ENCODE peak calls at places on chromosomes 16 and 17, in four cellular contexts. A is HCT116, J is K562, E is HepG2. C is an unnamed sample.

GRCh38 chr16:19697756-19698318 is 20.2 kb downstream of the KNOP1 start:
- DNase-seq in E (no peak), A (no peak), J (no peak), C (no peak)

GRCh38 chr16:79301036-79301435 is 299.5 kb downstream of the MAF start:
- DNase-seq in E (no peak), J (no peak), A (no peak), C (no peak)

GRCh38 chr17:50123649-50124349 is 6.2 kb downstream of the SAMD14 start:
- DNase-seq in E (no peak), J (no peak), A (no peak), C (peak; percentile 61)

GRCh38 chr16:89155851-89156739 is 15.5 kb upstream of the CDH15 start:
- DNase-seq in A (no peak), E (no peak), J (no peak), C (no peak)

GRCh38 chr17:75645501-75645888 is 12.3 kb downstream of the SMIM5 start:
- DNase-seq in A (peak; percentile 90), E (no peak), J (no peak), C (peak; percentile 22)

GRCh38 chr16:79269211-79269863 is 331.2 kb downstream of the MAF start:
- DNase-seq in J (no peak), A (no peak), E (no peak), C (no peak)

GRCh38 chr17:12683299-12683698 is 17.6 kb downstream of the MYOCD start:
- DNase-seq in A (no peak), E (no peak), J (no peak), C (no peak)

GRCh38 chr16:337437-337836 is 15.1 kb downstream of the AXIN1 start:
- DNase-seq in E (no peak), A (no peak), J (no peak), C (no peak)

GRCh38 chr16:2288701-2289100 is 20.8 kb upstream of the RNPS1 start:
- DNase-seq in E (no peak), J (no peak), A (no peak), C (no peak)

GRCh38 chr16:75379339-75379738 is 54.0 kb downstream of the CFDP1 start:
- DNase-seq in E (no peak), A (no peak), J (no peak), C (no peak)

GRCh38 chr17:80036715-80037477 is 454 bp downstream of the CCDC40 start:
- DNase-seq in A (no peak), E (peak; percentile 57), J (peak; percentile 47), C (peak; percentile 92)

DNA sequence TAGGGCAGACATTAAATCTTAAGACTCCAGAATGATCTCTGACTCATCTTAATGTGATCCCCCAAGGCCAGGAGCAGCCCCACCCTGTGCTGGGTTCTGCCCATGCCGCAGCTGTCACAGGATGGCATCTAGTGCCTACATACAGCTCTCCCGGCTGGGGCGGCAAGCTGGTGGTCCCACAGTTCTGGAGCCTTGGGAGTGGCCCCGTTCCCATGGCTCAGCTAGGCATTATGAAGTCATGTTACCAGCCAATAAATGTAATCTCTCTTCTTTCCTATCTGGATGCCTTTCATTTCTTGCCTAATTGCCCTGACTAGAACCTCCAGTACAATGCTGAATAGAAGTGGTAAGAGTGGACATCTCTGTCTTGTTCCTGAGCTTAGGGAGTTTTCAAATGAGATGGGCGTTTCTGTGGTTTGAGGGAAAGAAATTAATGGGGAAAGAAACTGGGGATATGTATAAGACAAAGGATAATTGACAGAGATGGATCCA is 95.7 kb upstream of the DNAH17 start:
- DNase-seq in A (no peak), E (no peak), J (no peak), C (no peak)
- TF ChIP-seq ELF1 in A (no peak), E (no peak), J (no peak), C (no peak)

DNA sequence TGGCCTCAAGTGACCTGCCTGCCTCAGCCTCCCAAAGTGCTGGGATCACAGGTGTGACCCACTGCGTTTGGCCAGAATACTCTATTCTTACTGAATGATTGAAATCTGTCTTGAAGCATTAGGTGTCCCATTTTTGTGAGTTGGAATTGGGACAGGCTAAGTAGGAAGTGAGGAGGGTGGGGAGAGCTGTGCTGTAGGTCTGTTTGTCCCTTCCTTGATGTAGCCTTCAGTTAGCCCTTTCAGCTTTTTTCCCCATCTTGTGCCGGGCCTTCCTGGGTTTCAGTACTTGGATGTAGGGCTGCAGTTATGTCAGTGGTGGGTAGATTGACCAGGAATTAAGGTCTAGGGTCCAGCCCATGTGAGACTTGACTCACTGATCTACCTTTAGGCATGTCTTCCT is 8.7 kb downstream of the PYCARD start:
- DNase-seq in J (no peak), A (no peak), E (no peak), C (no peak)
- TF ChIP-seq POLR2AphosphoS5 in J (no peak), A (peak; percentile 27), E (no peak), C (no peak)

DNA sequence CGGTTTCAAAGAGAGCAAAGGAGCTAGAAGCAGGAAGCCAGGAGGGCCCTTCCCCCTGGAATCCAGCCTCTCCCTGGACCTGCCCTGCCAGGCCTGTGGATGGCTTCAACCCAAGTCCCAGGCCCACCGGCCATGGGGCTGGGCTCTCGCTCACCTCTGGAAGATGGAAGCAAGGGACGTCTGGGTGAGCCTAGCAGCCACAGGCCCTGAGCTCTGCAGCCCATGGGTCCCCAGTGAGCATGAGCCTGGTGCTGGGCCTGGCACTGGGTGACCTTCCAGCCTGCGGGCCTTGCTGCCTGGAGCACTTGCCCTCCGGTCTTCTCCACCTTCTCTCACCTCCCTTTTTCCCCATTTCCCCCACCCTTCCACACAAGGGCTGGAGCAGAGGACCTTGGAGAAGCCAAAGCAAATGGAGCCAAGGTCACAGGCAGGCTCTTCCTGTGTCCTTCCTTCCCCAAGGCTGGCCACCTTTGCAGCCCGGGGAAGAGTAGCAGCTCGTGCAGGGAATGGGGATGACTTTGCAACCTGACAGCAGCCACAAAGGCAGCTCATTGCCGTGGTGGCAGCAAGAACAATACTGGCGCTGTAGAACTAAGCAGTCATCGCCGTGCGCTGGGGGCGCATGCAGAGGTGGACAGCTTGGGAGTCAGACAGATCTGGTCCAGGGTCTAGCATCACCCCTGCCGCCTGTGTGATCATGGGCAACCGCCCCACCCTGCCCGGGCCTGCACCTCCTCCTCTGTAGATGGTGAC is 86.6 kb downstream of the AMFR start:
- DNase-seq in E (no peak), J (no peak), A (no peak), C (no peak)
- TF ChIP-seq ELF1 in E (no peak), J (no peak), A (no peak), C (no peak)

DNA sequence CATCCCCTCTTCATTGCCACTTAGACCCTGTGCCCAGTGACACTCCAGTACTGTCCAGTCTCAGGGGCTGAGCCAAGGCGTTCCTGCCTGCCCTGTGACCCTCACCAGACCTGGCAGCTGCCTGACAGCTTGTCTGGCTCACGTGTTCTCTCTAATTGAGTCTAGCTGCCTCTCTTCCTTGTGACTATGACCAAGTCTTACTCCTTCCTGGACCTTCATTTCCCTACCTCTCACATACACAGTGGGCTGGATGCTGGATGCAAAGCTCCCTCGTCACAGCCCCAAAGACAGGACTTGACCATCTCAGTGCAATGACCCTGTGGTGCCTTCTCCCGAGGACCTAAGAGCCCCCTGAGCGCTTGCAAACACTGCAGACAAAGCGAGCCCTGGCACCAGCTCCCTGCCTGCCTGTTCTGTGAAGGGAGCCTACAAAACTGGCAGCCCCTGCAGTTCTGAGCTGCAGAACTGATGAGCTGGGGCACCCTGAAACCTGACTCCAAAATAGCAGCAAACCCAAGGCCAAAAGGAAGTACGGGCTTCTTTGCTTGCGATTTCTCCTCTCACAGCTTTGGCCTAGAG is 1.7 kb downstream of the DEXI start:
- DNase-seq in A (no peak), E (no peak), J (no peak), C (no peak)
- TF ChIP-seq POLR2AphosphoS5 in A (no peak), E (no peak), J (no peak), C (no peak)

DNA sequence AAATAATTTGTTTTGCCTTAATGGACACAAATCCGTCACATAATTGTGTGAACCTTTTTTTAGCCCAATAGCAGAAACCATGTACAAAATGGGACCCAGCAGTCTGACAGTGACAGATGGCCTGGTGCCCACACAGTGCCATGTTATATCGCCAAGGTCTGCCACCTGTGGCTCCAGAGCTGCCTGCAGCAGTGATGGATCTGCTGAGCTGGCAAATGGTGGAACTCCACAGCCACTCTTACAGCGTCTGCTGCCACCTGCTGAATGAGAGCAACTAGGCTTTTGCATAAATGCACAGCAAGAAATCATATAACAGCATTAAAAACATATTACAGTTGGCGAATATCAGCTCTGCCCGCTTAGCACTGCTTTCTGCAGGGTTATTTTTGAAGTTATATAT is 59.4 kb downstream of the NUP93 start:
- DNase-seq in J (peak; percentile 17), A (peak; percentile 55), E (peak; percentile 69), C (peak; percentile 42)
- TF ChIP-seq ELF1 in J (no peak), A (no peak), E (no peak), C (no peak)

GRCh38 chr17:70678889-70679288 is 509.6 kb downstream of the KCNJ2 start:
- DNase-seq in A (no peak), E (no peak), J (no peak), C (no peak)
- TF ChIP-seq POLR2AphosphoS5 in A (no peak), E (no peak), J (no peak), C (no peak)

C was measured in SK-N-SH.